ENCODE peak calls at places on chromosomes 3 and 15, in ten cellular contexts. E is left ventricle myocardium superior; H is iPS-NIHi11; W is hepatocyte; R is activated CD8-positive, alpha-beta memory T cell treated with anti-CD3 and anti-CD28 coated beads for 24 hours; O is caudate nucleus; B is iPS DF 19.7; J is WERI-Rb-1; U is RPMI7951; Q is neuronal stem cell. M is an unnamed sample.

GRCh38 chr15:73325191-73325980 is 43.4 kb downstream of the HCN4 start:
- DNase-seq in O (no peak), E (peak), U (no peak), R (no peak), W (no peak), H (peak), J (peak), Q (no peak), B (no peak), M (no peak)

GRCh38 chr15:98289747-98290146 is 329.2 kb downstream of the ARRDC4 start:
- DNase-seq in B (no peak), R (no peak), Q (no peak), U (no peak), O (no peak), J (no peak), W (peak), H (no peak), E (no peak), M (no peak)

GRCh38 chr3:122977645-122978466 is 49.7 kb downstream of the SEMA5B start:
- DNase-seq in R (no peak), B (no peak), J (no peak), H (peak), O (no peak), E (peak), W (peak), U (peak), Q (peak), M (peak)

GRCh38 chr3:63050548-63050947 is 175.3 kb upstream of the CADPS start:
- DNase-seq in U (peak), R (no peak), B (no peak), J (no peak), W (no peak), O (no peak), Q (no peak), H (no peak), E (no peak), M (no peak)

GRCh38 chr15:33179874-33180273 is 14.6 kb downstream of the FMN1 start:
- DNase-seq in O (no peak), Q (no peak), B (no peak), E (no peak), H (no peak), R (no peak), W (no peak), J (no peak), U (no peak), M (no peak)

GRCh38 chr3:150077581-150078247 is 107.0 kb upstream of the PFN2 start:
- DNase-seq in J (no peak), W (no peak), E (no peak), H (no peak), Q (no peak), U (peak), R (no peak), B (no peak), O (no peak), M (no peak)

GRCh38 chr3:148962513-148962912 is 28.8 kb upstream of the GYG1 start:
- DNase-seq in B (peak), U (peak), R (no peak), E (no peak), Q (no peak), O (no peak), H (peak), J (peak), W (peak), M (peak)

GRCh38 chr3:111776844-111777483 is 82.1 kb upstream of the PHLDB2 start:
- DNase-seq in U (no peak), H (no peak), B (no peak), J (no peak), O (no peak), E (no peak), R (no peak), Q (no peak), W (no peak), M (no peak)

GRCh38 chr3:33908209-33908851 is 109.9 kb downstream of the PDCD6IP start:
- DNase-seq in J (no peak), O (no peak), Q (no peak), U (no peak), R (no peak), W (no peak), B (no peak), E (no peak), H (no peak), M (peak)

GRCh38 chr3:183513046-183513706 is 42.3 kb downstream of the KLHL6 start:
- DNase-seq in W (no peak), H (no peak), J (no peak), B (no peak), U (no peak), Q (no peak), E (no peak), O (no peak), R (no peak), M (peak)

GRCh38 chr15:85583404-85584390 is 203.3 kb downstream of the AKAP13 start:
- DNase-seq in R (no peak), H (no peak), B (no peak), E (peak), O (no peak), Q (peak), U (no peak), W (no peak), J (peak), M (peak)

GRCh38 chr15:31440754-31441298 is 114.2 kb downstream of the KLF13 start:
- DNase-seq in O (no peak), E (peak), R (peak), Q (peak), W (peak), J (no peak), H (peak), U (peak), B (no peak), M (no peak)

GRCh38 chr3:195178124-195178910 is 92.6 kb downstream of the XXYLT1 start:
- DNase-seq in W (no peak), E (peak), U (no peak), B (no peak), Q (no peak), O (no peak), R (no peak), J (no peak), H (no peak), M (no peak)

GRCh38 chr15:60448668-60449360 is 30.1 kb downstream of the ICE2 start:
- DNase-seq in Q (no peak), O (no peak), W (no peak), H (no peak), R (no peak), B (no peak), U (no peak), E (no peak), J (no peak), M (peak)

GRCh38 chr3:146598486-146598885 is 6.7 kb downstream of the PLSCR5 start:
- DNase-seq in E (no peak), B (no peak), Q (no peak), U (peak), W (no peak), R (no peak), H (no peak), J (no peak), O (no peak), M (no peak)

GRCh38 chr3:46372492-46373359 is 2.0 kb downstream of the CCR5 start:
- DNase-seq in O (no peak), W (peak), R (peak), Q (no peak), E (no peak), J (no peak), H (peak), U (peak), B (no peak), M (peak)

GRCh38 chr15:43808435-43808950 is 8.1 kb downstream of the HYPK start:
- DNase-seq in Q (no peak), J (no peak), E (no peak), O (no peak), R (no peak), W (no peak), B (no peak), U (no peak), H (no peak), M (no peak)

GRCh38 chr3:148513066-148513671 is 184.5 kb upstream of the AGTR1 start:
- DNase-seq in Q (no peak), B (no peak), O (no peak), W (no peak), U (no peak), E (no peak), J (no peak), R (no peak), H (no peak), M (no peak)

GRCh38 chr15:40754574-40754882 is 526 bp downstream of the RMDN3 start:
- DNase-seq in O (no peak), H (peak), W (peak), R (peak), E (no peak), U (peak), J (no peak), Q (no peak), B (no peak), M (no peak)

GRCh38 chr3:112007641-112008040 is 8.9 kb downstream of the TAGLN3 start:
- DNase-seq in H (no peak), J (no peak), O (no peak), U (peak), Q (no peak), B (no peak), W (no peak), E (peak), R (no peak), M (peak)

GRCh38 chr3:8481380-8481779 is 20.2 kb upstream of the LMCD1 start:
- DNase-seq in Q (no peak), R (no peak), E (no peak), W (no peak), H (no peak), O (no peak), U (peak), B (no peak), J (no peak), M (no peak)

GRCh38 chr3:123692671-123693070 is 107.8 kb upstream of the HACD2 start:
- DNase-seq in R (no peak), H (no peak), Q (no peak), O (no peak), J (no peak), E (no peak), W (no peak), U (no peak), B (no peak), M (no peak)

GRCh38 chr3:11134794-11135193 is 19.5 kb upstream of the HRH1 start:
- DNase-seq in O (no peak), Q (no peak), B (no peak), R (no peak), J (no peak), U (peak), W (no peak), H (no peak), E (no peak), M (no peak)

GRCh38 chr3:30635072-30635471 is 28.7 kb downstream of the TGFBR2 start:
- DNase-seq in H (no peak), E (no peak), U (no peak), O (no peak), Q (no peak), R (no peak), J (no peak), W (no peak), B (no peak), M (no peak)

GRCh38 chr3:138114988-138115971 is at the start of gene DZIP1L:
- DNase-seq in J (peak), E (peak), B (no peak), U (peak), R (peak), H (peak), Q (peak), W (peak), O (no peak), M (peak)

GRCh38 chr3:18018491-18019177 is 276.2 kb upstream of the TBC1D5 start:
- DNase-seq in R (no peak), U (no peak), Q (no peak), E (no peak), B (no peak), H (no peak), J (no peak), W (no peak), O (no peak), M (no peak)

GRCh38 chr3:153232737-153233330 is 70.8 kb downstream of the RAP2B start:
- DNase-seq in O (no peak), W (no peak), J (no peak), U (peak), B (no peak), Q (no peak), E (no peak), R (no peak), H (no peak), M (peak)

GRCh38 chr3:169362261-169362660 is 301.3 kb downstream of the MECOM start:
- DNase-seq in H (no peak), U (peak), E (no peak), W (peak), J (no peak), Q (no peak), B (no peak), O (no peak), R (no peak), M (peak)

GRCh38 chr3:129023909-129024308 is 22.8 kb downstream of the EFCC1 start:
- DNase-seq in R (no peak), W (no peak), E (no peak), H (no peak), B (no peak), Q (no peak), J (no peak), U (peak), O (no peak), M (peak)

GRCh38 chr3:112604536-112604935 is 36.4 kb downstream of the CCDC80 start:
- DNase-seq in Q (no peak), J (no peak), R (no peak), H (no peak), O (no peak), W (no peak), E (no peak), B (no peak), U (peak), M (peak)

GRCh38 chr15:28900892-28901586 is 15.3 kb downstream of the APBA2 start:
- DNase-seq in E (no peak), B (no peak), J (no peak), O (no peak), Q (no peak), H (no peak), W (no peak), R (no peak), U (no peak), M (no peak)

M was measured in myocyte.